ENCODE peak calls at places on chromosome 12, in seven cellular contexts. Z is cardiac muscle cell, K is pancreas, S is choroid plexus epithelial cell, C is A549, I is PC-3, J is uterus. B is an unnamed sample.

GRCh38 chr12:88309546-88309945 is 167.4 kb downstream of the TMTC3 start:
- DNase-seq in Z (no peak), K (no peak), S (peak), C (no peak), I (peak), J (no peak), B (peak)

GRCh38 chr12:96571101-96571862 is 81.9 kb downstream of the CFAP54 start:
- DNase-seq in Z (no peak), K (no peak), S (no peak), C (no peak), I (peak), J (no peak), B (no peak)

GRCh38 chr12:133203344-133204263 is 22.3 kb downstream of the ZNF268 start:
- DNase-seq in Z (no peak), K (no peak), S (peak), C (no peak), I (no peak), J (no peak), B (peak)

GRCh38 chr12:8026282-8026637 is 6.3 kb upstream of the FOXJ2 start:
- DNase-seq in Z (no peak), K (no peak), S (no peak), C (no peak), I (no peak), J (no peak), B (peak)

GRCh38 chr12:108854055-108854452 is 3.3 kb downstream of the SSH1 start:
- DNase-seq in Z (no peak), K (peak), S (peak), C (no peak), I (peak), J (peak), B (peak)

GRCh38 chr12:4257442-4257841 is 16.1 kb upstream of the CCND2 start:
- DNase-seq in Z (no peak), K (no peak), S (no peak), C (no peak), I (no peak), J (no peak), B (no peak)

GRCh38 chr12:7091660-7092228 is 501 bp downstream of the C1R start:
- DNase-seq in Z (no peak), K (no peak), S (no peak), C (no peak), I (no peak), J (peak), B (peak)

GRCh38 chr12:43332977-43333649 is 218.9 kb downstream of the ADAMTS20 start:
- DNase-seq in Z (peak), K (no peak), S (peak), C (no peak), I (peak), J (no peak), B (no peak)

GRCh38 chr12:112239881-112240280 is 114.5 kb downstream of the TRAFD1 start:
- DNase-seq in Z (no peak), K (no peak), S (peak), C (no peak), I (no peak), J (no peak), B (no peak)

GRCh38 chr12:88153959-88154358 is 11.9 kb downstream of the TMTC3 start:
- DNase-seq in Z (peak), K (no peak), S (peak), C (no peak), I (peak), J (no peak), B (peak)

GRCh38 chr12:32136404-32136803 is 29.8 kb downstream of the BICD1 start:
- DNase-seq in Z (no peak), K (no peak), S (no peak), C (no peak), I (no peak), J (no peak), B (no peak)

GRCh38 chr12:90235642-90236041 is 527.0 kb upstream of the ATP2B1 start:
- DNase-seq in Z (no peak), K (no peak), S (peak), C (no peak), I (peak), J (no peak), B (peak)

GRCh38 chr12:114696443-114697245 is 12.7 kb upstream of the TBX3 start:
- DNase-seq in Z (no peak), K (no peak), S (no peak), C (no peak), I (no peak), J (no peak), B (no peak)

GRCh38 chr12:108890208-108890607 is 10.3 kb downstream of the DAO start:
- DNase-seq in Z (peak), K (no peak), S (peak), C (no peak), I (peak), J (no peak), B (no peak)

GRCh38 chr12:13250416-13250815 is 53.9 kb downstream of the EMP1 start:
- DNase-seq in Z (no peak), K (no peak), S (peak), C (no peak), I (peak), J (no peak), B (peak)

GRCh38 chr12:23816394-23816851 is 133.0 kb downstream of the SOX5 start:
- DNase-seq in Z (no peak), K (no peak), S (no peak), C (no peak), I (no peak), J (no peak), B (no peak)

GRCh38 chr12:7995266-7995963 is 37.1 kb upstream of the FOXJ2 start:
- DNase-seq in Z (peak), K (peak), S (peak), C (peak), I (peak), J (peak), B (peak)

GRCh38 chr12:132955094-132955932 is 793 bp downstream of the ZNF605 start:
- DNase-seq in Z (peak), K (peak), S (peak), C (peak), I (peak), J (peak), B (peak)

GRCh38 chr12:70449074-70449757 is 83.1 kb downstream of the KCNMB4 start:
- DNase-seq in Z (no peak), K (no peak), S (no peak), C (peak), I (peak), J (no peak), B (no peak)

GRCh38 chr12:108419949-108420348 is 80.8 kb upstream of the CMKLR1 start:
- DNase-seq in Z (peak), K (no peak), S (peak), C (no peak), I (no peak), J (no peak), B (no peak)

GRCh38 chr12:112165624-112166023 is 40.3 kb downstream of the TRAFD1 start:
- DNase-seq in Z (no peak), K (no peak), S (no peak), C (no peak), I (no peak), J (no peak), B (no peak)

GRCh38 chr12:33977887-33978286 is 44.4 kb upstream of the ALG10 start:
- DNase-seq in Z (no peak), K (no peak), S (no peak), C (no peak), I (no peak), J (no peak), B (no peak)

GRCh38 chr12:113906411-113907200 is 59.5 kb downstream of the RBM19 start:
- DNase-seq in Z (no peak), K (no peak), S (no peak), C (no peak), I (no peak), J (no peak), B (no peak)

GRCh38 chr12:8779862-8780261 is 42.6 kb upstream of the A2ML1 start:
- DNase-seq in Z (no peak), K (no peak), S (no peak), C (no peak), I (peak), J (no peak), B (no peak)

GRCh38 chr12:115240251-115240650 is 556.3 kb upstream of the TBX3 start:
- DNase-seq in Z (no peak), K (no peak), S (no peak), C (no peak), I (no peak), J (no peak), B (no peak)

GRCh38 chr12:44507471-44507870 is 368.6 kb downstream of the NELL2 start:
- DNase-seq in Z (no peak), K (no peak), S (no peak), C (no peak), I (no peak), J (no peak), B (no peak)

GRCh38 chr12:131911851-131912525 is 17.1 kb upstream of the PUS1 start:
- DNase-seq in Z (no peak), K (no peak), S (no peak), C (no peak), I (no peak), J (no peak), B (no peak)

GRCh38 chr12:79933580-79934264 is 1.2 kb downstream of the PPP1R12A start:
- DNase-seq in Z (peak), K (no peak), S (peak), C (no peak), I (peak), J (no peak), B (peak)

GRCh38 chr12:64080319-64081008 is 141.6 kb downstream of the KICS2 start:
- DNase-seq in Z (no peak), K (peak), S (no peak), C (no peak), I (peak), J (no peak), B (no peak)

GRCh38 chr12:47078733-47079364 is 572 bp upstream of the PCED1B start:
- DNase-seq in Z (peak), K (peak), S (no peak), C (peak), I (peak), J (peak), B (peak)

DNA sequence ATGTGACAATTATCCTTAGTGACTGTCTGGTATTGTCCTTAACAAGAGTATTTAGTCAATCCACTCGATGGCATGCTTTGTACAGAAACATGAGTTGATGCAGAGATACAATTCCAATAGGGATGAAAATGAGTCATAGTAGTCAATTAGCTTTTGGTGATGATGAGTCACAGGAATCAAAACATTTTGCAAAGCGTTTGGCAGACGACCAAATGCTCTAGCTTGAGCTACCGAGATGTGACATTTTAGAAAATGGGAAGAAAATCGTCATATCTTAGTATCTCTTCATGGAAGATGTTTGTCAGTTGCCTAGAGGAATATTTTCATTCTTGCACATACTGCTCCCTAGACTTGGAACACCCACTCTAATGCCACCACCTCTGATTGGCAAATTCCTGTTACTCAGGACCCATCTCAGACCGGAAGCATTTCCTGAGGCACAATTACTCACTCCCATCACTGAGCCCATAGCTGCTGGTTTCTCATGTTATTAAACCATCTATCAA is 95.0 kb downstream of the LMNTD1 start:
- DNase-seq in Z (no peak), K (peak), S (peak), C (peak), I (peak), J (no peak), B (peak)
- TF ChIP-seq CTCF in Z (no peak), K (no peak), S (no peak), C (no peak), I (no peak), J (no peak), B (no peak)

GRCh38 chr12:123937707-123938600 is 34.7 kb downstream of the CCDC92 start:
- DNase-seq in Z (no peak), K (no peak), S (peak), C (no peak), I (no peak), J (no peak), B (peak)
- H3K4me3 ChIP-seq in Z (no peak), K (no peak), S (no peak), C (no peak), I (no peak), J (no peak), B (no peak)

DNA sequence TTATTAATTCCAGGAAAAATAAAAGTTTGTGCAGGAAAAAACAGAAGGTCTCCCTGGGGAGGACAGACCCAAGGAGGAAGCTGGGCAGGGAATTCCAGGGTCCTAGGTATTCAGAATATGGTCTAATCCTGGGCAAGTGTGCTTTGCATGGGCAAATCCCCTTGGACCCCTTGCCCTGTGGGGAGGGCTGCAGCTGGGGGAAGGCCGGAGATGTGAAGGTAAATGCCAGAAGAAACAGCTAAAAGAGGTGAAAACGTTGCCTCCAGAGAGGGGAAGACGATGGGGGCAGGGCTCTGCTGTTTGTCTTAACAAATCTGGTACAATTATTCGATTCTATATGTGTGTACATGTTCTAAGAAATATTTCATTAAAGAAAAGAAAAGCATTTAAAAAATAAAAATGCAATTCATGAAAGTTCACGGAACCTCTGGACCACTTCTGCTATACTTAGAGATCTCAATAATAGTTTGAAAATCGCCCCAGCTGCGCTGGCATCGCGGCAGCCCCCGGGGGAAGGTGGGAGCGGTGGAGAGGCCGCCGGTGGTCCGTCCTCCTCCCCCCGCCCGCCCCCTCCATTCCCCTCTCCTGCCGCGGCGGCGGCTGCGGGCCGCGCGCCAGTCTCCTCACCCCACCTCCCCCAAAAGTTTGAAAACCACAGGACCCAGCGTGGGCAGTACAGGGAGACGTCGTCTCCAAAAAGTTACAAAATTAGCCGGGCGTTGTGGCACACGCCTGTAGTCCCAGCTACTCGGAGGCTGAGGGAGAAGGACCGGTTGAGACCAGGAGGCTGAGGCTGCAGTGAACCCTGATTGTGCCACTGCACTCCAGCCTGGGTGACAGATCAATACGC is 1.5 kb upstream of the PRPF40B start:
- DNase-seq in Z (no peak), K (peak), S (no peak), C (no peak), I (no peak), J (no peak), B (no peak)
- TF ChIP-seq CTCF in Z (no peak), K (no peak), S (no peak), C (no peak), I (no peak), J (no peak), B (no peak)

DNA sequence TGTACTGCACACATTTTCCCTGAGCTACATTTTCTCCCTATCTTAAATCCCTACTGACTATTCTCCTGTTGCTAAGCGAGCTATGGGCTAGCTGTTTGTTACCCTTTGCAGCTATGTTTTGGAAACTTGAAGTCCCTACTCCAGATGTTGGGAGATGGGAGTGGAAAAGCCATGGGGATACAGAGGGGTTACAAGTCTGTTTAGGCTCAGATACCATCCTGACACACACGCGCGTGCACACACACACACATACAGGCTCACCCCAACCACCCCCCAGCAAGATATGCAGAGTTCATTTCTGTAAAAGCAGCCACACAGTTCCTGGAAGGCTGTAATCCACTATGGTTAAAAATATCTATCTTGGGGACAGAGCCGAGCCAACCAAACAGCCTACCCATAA is 15.8 kb downstream of the ATP5MC2 start:
- DNase-seq in Z (no peak), K (no peak), S (peak), C (no peak), I (no peak), J (peak), B (peak)
- H3K4me3 ChIP-seq in Z (no peak), K (no peak), S (no peak), C (no peak), I (no peak), J (no peak), B (no peak)

DNA sequence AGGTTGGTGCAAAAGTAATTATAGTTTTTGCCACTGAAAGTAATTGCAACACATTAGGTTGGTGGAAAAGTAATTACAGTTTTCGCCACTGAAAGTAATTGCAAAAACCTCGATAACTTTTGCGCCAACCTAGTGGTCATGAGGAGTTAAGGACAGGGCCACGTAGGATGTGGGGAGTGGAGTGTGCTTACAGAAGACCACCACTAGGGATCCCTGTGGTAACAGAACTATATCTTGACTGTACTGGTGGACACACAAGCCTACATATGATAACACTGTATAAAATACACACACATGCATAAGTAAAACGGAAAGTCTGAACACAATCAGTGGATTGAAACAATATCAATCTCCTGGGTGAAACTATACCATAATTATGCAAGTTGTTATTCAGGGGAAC is 187.4 kb upstream of the ABCD2 start:
- DNase-seq in Z (peak), K (no peak), S (peak), C (peak), I (peak), J (no peak), B (no peak)
- TF ChIP-seq CTCF in Z (peak), K (no peak), S (peak), C (no peak), I (peak), J (no peak), B (peak)

GRCh38 chr12:93782854-93783253 is 105.7 kb downstream of the CRADD start:
- DNase-seq in Z (no peak), K (no peak), S (no peak), C (no peak), I (peak), J (no peak), B (no peak)

GRCh38 chr12:93780115-93780641 is 103.0 kb downstream of the CRADD start:
- DNase-seq in Z (no peak), K (no peak), S (no peak), C (no peak), I (no peak), J (no peak), B (no peak)

GRCh38 chr12:93776581-93777018 is 99.4 kb downstream of the CRADD start:
- DNase-seq in Z (no peak), K (no peak), S (peak), C (no peak), I (no peak), J (no peak), B (peak)

GRCh38 chr12:93777249-93777648 is 100.1 kb downstream of the CRADD start:
- DNase-seq in Z (no peak), K (no peak), S (peak), C (no peak), I (peak), J (no peak), B (peak)

GRCh38 chr12:93778306-93778705 is 101.1 kb downstream of the CRADD start:
- DNase-seq in Z (no peak), K (no peak), S (peak), C (no peak), I (no peak), J (peak), B (peak)
- H3K4me3 ChIP-seq in Z (no peak), K (no peak), S (no peak), C (no peak), I (no peak), J (no peak), B (no peak)

DNA sequence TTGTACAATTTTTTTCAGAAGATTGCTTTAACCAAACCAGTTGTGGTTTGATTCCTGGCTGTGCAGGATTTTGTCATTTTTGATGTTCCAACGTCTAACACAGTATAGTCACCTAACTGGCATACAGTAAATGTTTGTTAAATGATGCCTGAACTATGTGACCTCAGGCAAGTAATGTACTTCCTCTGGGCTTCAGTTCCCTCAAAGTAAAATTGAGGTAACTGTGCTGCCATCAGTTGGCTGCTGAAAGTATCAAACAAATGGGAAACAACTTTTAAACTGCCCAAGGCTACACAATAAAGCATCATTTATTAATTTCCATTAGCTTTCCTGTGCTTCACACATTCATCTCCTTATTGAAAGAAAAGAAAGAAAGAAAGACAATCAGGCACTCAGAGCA is 4.3 kb downstream of the TM7SF3 start:
- DNase-seq in Z (no peak), K (no peak), S (no peak), C (no peak), I (peak), J (no peak), B (peak)
- TF ChIP-seq CTCF in Z (no peak), K (no peak), S (no peak), C (no peak), I (peak), J (no peak), B (no peak)

GRCh38 chr12:102824218-102824835 is 92.7 kb downstream of the PAH start:
- DNase-seq in Z (peak), K (peak), S (peak), C (peak), I (peak), J (peak), B (peak)
- H3K4me3 ChIP-seq in Z (no peak), K (no peak), S (no peak), C (no peak), I (no peak), J (no peak), B (no peak)

GRCh38 chr12:83265798-83266197 is 579.1 kb downstream of the TMTC2 start:
- DNase-seq in Z (no peak), K (no peak), S (no peak), C (no peak), I (no peak), J (no peak), B (no peak)

GRCh38 chr12:83256581-83256980 is 569.9 kb downstream of the TMTC2 start:
- DNase-seq in Z (no peak), K (no peak), S (no peak), C (no peak), I (no peak), J (no peak), B (no peak)

DNA sequence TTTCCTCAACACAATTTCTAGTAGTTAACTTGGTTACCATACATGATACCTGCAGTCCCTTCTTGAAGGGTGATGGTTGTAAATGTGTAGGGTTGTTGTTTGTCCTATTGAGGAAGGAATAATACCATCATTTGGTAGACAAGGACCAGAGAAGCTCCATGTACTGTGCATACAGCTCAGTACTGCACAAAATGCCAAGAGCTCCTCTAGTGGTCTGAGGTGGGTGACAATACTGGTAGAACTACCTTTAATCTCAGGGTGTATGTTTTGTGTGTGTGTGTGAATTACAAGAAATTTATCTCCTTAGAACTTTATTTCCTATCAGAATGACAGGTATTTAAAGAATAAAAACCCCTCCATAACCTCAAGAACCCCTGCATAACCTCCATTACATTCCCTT is 575.3 kb downstream of the TMTC2 start:
- DNase-seq in Z (no peak), K (no peak), S (no peak), C (no peak), I (peak), J (no peak), B (no peak)
- TF ChIP-seq CTCF in Z (no peak), K (no peak), S (peak), C (no peak), I (peak), J (no peak), B (no peak)

GRCh38 chr12:54009171-54010052 is 627 bp downstream of the HOXC8 start:
- DNase-seq in Z (no peak), K (no peak), S (no peak), C (no peak), I (peak), J (no peak), B (no peak)
- H3K4me3 ChIP-seq in Z (peak), K (peak), S (no peak), C (peak), I (peak), J (peak), B (peak)

B was measured in AG10803.